ENCODE peak calls at places on chromosomes 5 and 9, in eight cellular contexts. D, J, B, R, M, L, P and T are unnamed samples.

GRCh38 chr5:581941-582340 is 30.2 kb upstream of the CEP72 start:
- DNase-seq in D (no peak), J (no peak), B (no peak), R (no peak), M (no peak), L (no peak), P (no peak), T (no peak)

GRCh38 chr9:117458066-117458465 is 43.2 kb upstream of the ASTN2 start:
- DNase-seq in D (no peak), J (no peak), B (no peak), R (no peak), M (no peak), L (no peak), P (no peak), T (no peak)

GRCh38 chr5:151618907-151619306 is 27.8 kb upstream of the FAT2 start:
- DNase-seq in D (no peak), J (peak; percentile 76), B (no peak), R (no peak), M (no peak), L (no peak), P (no peak), T (no peak)

GRCh38 chr9:120710110-120710981 is 3.9 kb downstream of the MEGF9 start:
- DNase-seq in D (no peak), J (no peak), B (peak; percentile 73), R (no peak), M (no peak), L (no peak), P (no peak), T (no peak)

GRCh38 chr5:42840279-42840678 is 28.6 kb upstream of the SELENOP start:
- DNase-seq in D (peak; percentile 55), J (peak; percentile 44), B (no peak), R (peak; percentile 59), M (peak; percentile 80), L (peak; percentile 72), P (no peak), T (peak; percentile 87)

GRCh38 chr5:1548702-1549523 is 25.2 kb upstream of the LPCAT1 start:
- DNase-seq in D (no peak), J (no peak), B (no peak), R (no peak), M (no peak), L (peak; percentile 48), P (no peak), T (no peak)

GRCh38 chr9:134204991-134205578 is 40.7 kb upstream of the RNU6ATAC start:
- DNase-seq in D (no peak), J (no peak), B (no peak), R (peak; percentile 9), M (no peak), L (peak; percentile 77), P (no peak), T (no peak)

GRCh38 chr9:4137234-4137633 is 162.6 kb downstream of the GLIS3 start:
- DNase-seq in D (peak; percentile 72), J (peak; percentile 98), B (no peak), R (peak; percentile 92), M (peak; percentile 92), L (no peak), P (peak; percentile 88), T (peak; percentile 96)

GRCh38 chr5:171622010-171622409 is 163.6 kb upstream of the SMIM23 start:
- DNase-seq in D (no peak), J (no peak), B (peak; percentile 38), R (no peak), M (no peak), L (no peak), P (no peak), T (no peak)

GRCh38 chr5:107269678-107270077 is 401.1 kb downstream of the EFNA5 start:
- DNase-seq in D (no peak), J (no peak), B (no peak), R (no peak), M (no peak), L (no peak), P (no peak), T (no peak)

GRCh38 chr9:26789959-26790358 is 102.6 kb downstream of the CAAP1 start:
- DNase-seq in D (no peak), J (peak; percentile 51), B (no peak), R (no peak), M (no peak), L (no peak), P (no peak), T (no peak)

GRCh38 chr5:169577966-169578365 is 5.6 kb upstream of the SPDL1 start:
- DNase-seq in D (peak; percentile 33), J (no peak), B (no peak), R (no peak), M (no peak), L (no peak), P (no peak), T (no peak)

GRCh38 chr5:113524927-113525326 is 11.4 kb downstream of the YTHDC2 start:
- DNase-seq in D (no peak), J (no peak), B (no peak), R (no peak), M (no peak), L (no peak), P (no peak), T (no peak)

GRCh38 chr5:136249678-136250266 is 56.8 kb upstream of the SMIM32 start:
- DNase-seq in D (peak; percentile 28), J (peak; percentile 62), B (peak; percentile 35), R (peak; percentile 65), M (peak; percentile 5), L (no peak), P (no peak), T (peak; percentile 47)

GRCh38 chr5:39494099-39494498 is 69.3 kb upstream of the DAB2 start:
- DNase-seq in D (no peak), J (no peak), B (no peak), R (no peak), M (no peak), L (no peak), P (no peak), T (no peak)

GRCh38 chr9:113380869-113381378 is 4.1 kb upstream of the HDHD3 start:
- DNase-seq in D (no peak), J (peak; percentile 36), B (no peak), R (no peak), M (no peak), L (no peak), P (no peak), T (no peak)

GRCh38 chr5:136276946-136277345 is 84.0 kb upstream of the SMIM32 start:
- DNase-seq in D (no peak), J (no peak), B (no peak), R (no peak), M (no peak), L (no peak), P (no peak), T (no peak)

GRCh38 chr5:161414037-161414436 is 132.5 kb downstream of the GABRB2 start:
- DNase-seq in D (no peak), J (peak; percentile 30), B (no peak), R (no peak), M (no peak), L (no peak), P (no peak), T (no peak)

GRCh38 chr9:126361810-126362238 is 35.2 kb downstream of the MVB12B start:
- DNase-seq in D (no peak), J (no peak), B (no peak), R (no peak), M (no peak), L (no peak), P (no peak), T (no peak)

GRCh38 chr5:179599100-179599499 is 24.4 kb downstream of the HNRNPH1 start:
- DNase-seq in D (no peak), J (no peak), B (no peak), R (no peak), M (no peak), L (no peak), P (no peak), T (no peak)

GRCh38 chr5:42715791-42716190 is 40.8 kb upstream of the CCDC152 start:
- DNase-seq in D (peak; percentile 31), J (no peak), B (no peak), R (peak; percentile 2), M (no peak), L (no peak), P (no peak), T (no peak)

GRCh38 chr9:71965403-71965802 is 54.0 kb downstream of the C9orf85 start:
- DNase-seq in D (no peak), J (no peak), B (no peak), R (no peak), M (no peak), L (no peak), P (no peak), T (no peak)